ENCODE peak calls at places on chromosome 22, in five cellular contexts. One of them, this sample, is unnamed.

GRCh38 chr22:39839917-39840510 is 53.5 kb downstream of the ENTHD1 start:
- DNase-seq in right lobe of liver: no peak
- DNase-seq in A549: no peak
- DNase-seq in fibroblast of villous mesenchyme: no peak
- DNase-seq in Jurkat, Clone E6-1: peak; percentile 83
- DNase-seq in this sample: no peak

GRCh38 chr22:42693055-42693762 is 27.5 kb downstream of the A4GALT start:
- DNase-seq in right lobe of liver: no peak
- DNase-seq in A549: no peak
- DNase-seq in fibroblast of villous mesenchyme: no peak
- DNase-seq in Jurkat, Clone E6-1: no peak
- DNase-seq in this sample: no peak

GRCh38 chr22:42275970-42276369 is 5.5 kb upstream of the TCF20 start:
- DNase-seq in right lobe of liver: no peak
- DNase-seq in A549: no peak
- DNase-seq in fibroblast of villous mesenchyme: no peak
- DNase-seq in Jurkat, Clone E6-1: no peak
- DNase-seq in this sample: peak; percentile 13

GRCh38 chr22:42799462-42800405 is 57.3 kb downstream of the ARFGAP3 start:
- DNase-seq in right lobe of liver: no peak
- DNase-seq in A549: no peak
- DNase-seq in fibroblast of villous mesenchyme: no peak
- DNase-seq in Jurkat, Clone E6-1: no peak
- DNase-seq in this sample: no peak

GRCh38 chr22:25774575-25775026 is 32.6 kb downstream of the MYO18B start:
- DNase-seq in right lobe of liver: no peak
- DNase-seq in A549: no peak
- DNase-seq in fibroblast of villous mesenchyme: no peak
- DNase-seq in Jurkat, Clone E6-1: no peak
- DNase-seq in this sample: no peak

GRCh38 chr22:22144858-22145257 is 99.7 kb upstream of the VPREB1 start:
- DNase-seq in right lobe of liver: no peak
- DNase-seq in A549: no peak
- DNase-seq in fibroblast of villous mesenchyme: no peak
- DNase-seq in Jurkat, Clone E6-1: no peak
- DNase-seq in this sample: peak; percentile 44

GRCh38 chr22:17994424-17995108 is 29.8 kb downstream of the MICAL3 start:
- DNase-seq in right lobe of liver: no peak
- DNase-seq in A549: no peak
- DNase-seq in fibroblast of villous mesenchyme: no peak
- DNase-seq in Jurkat, Clone E6-1: no peak
- DNase-seq in this sample: no peak

GRCh38 chr22:28181332-28181731 is 262.3 kb upstream of the PITPNB start:
- DNase-seq in right lobe of liver: no peak
- DNase-seq in A549: no peak
- DNase-seq in fibroblast of villous mesenchyme: peak; percentile 33
- DNase-seq in Jurkat, Clone E6-1: no peak
- DNase-seq in this sample: peak; percentile 54

GRCh38 chr22:26580240-26580962 is 9.5 kb downstream of the TPST2 start:
- DNase-seq in right lobe of liver: no peak
- DNase-seq in A549: no peak
- DNase-seq in fibroblast of villous mesenchyme: no peak
- DNase-seq in Jurkat, Clone E6-1: no peak
- DNase-seq in this sample: no peak

GRCh38 chr22:27581241-27581640 is 220.3 kb downstream of the MN1 start:
- DNase-seq in right lobe of liver: no peak
- DNase-seq in A549: no peak
- DNase-seq in fibroblast of villous mesenchyme: no peak
- DNase-seq in Jurkat, Clone E6-1: no peak
- DNase-seq in this sample: no peak

GRCh38 chr22:40429481-40429880 is 59.1 kb downstream of the SGSM3 start:
- DNase-seq in right lobe of liver: no peak
- DNase-seq in A549: no peak
- DNase-seq in fibroblast of villous mesenchyme: no peak
- DNase-seq in Jurkat, Clone E6-1: no peak
- DNase-seq in this sample: no peak

GRCh38 chr22:37239336-37240239 is 4.5 kb downstream of the RAC2 start:
- DNase-seq in right lobe of liver: no peak
- DNase-seq in A549: no peak
- DNase-seq in fibroblast of villous mesenchyme: no peak
- DNase-seq in Jurkat, Clone E6-1: no peak
- DNase-seq in this sample: no peak

GRCh38 chr22:48188211-48188845 is 1425.9 kb downstream of the TBC1D22A start:
- DNase-seq in right lobe of liver: no peak
- DNase-seq in A549: peak; percentile 24
- DNase-seq in fibroblast of villous mesenchyme: no peak
- DNase-seq in Jurkat, Clone E6-1: no peak
- DNase-seq in this sample: no peak

GRCh38 chr22:19057539-19057938 is 64.7 kb downstream of the DGCR2 start:
- DNase-seq in right lobe of liver: no peak
- DNase-seq in A549: no peak
- DNase-seq in fibroblast of villous mesenchyme: no peak
- DNase-seq in Jurkat, Clone E6-1: no peak
- DNase-seq in this sample: no peak

GRCh38 chr22:44702479-44703219 is 645 bp downstream of the PRR5 start:
- DNase-seq in right lobe of liver: no peak
- DNase-seq in A549: no peak
- DNase-seq in fibroblast of villous mesenchyme: peak; percentile 84
- DNase-seq in Jurkat, Clone E6-1: no peak
- DNase-seq in this sample: peak; percentile 50

GRCh38 chr22:44700456-44700855 is 1.5 kb upstream of the PRR5 start:
- DNase-seq in right lobe of liver: no peak
- DNase-seq in A549: no peak
- DNase-seq in fibroblast of villous mesenchyme: peak; percentile 62
- DNase-seq in Jurkat, Clone E6-1: no peak
- DNase-seq in this sample: no peak

GRCh38 chr22:44703269-44703870 is 1.4 kb downstream of the PRR5 start:
- DNase-seq in right lobe of liver: no peak
- DNase-seq in A549: no peak
- DNase-seq in fibroblast of villous mesenchyme: peak; percentile 73
- DNase-seq in Jurkat, Clone E6-1: no peak
- DNase-seq in this sample: peak; percentile 43

GRCh38 chr22:44701824-44702478 is at the start of gene PRR5:
- DNase-seq in right lobe of liver: peak; percentile 91
- DNase-seq in A549: peak; percentile 66
- DNase-seq in fibroblast of villous mesenchyme: peak; percentile 96
- DNase-seq in Jurkat, Clone E6-1: peak; percentile 82
- DNase-seq in this sample: peak; percentile 88

GRCh38 chr22:44701187-44701586 is 817 bp upstream of the PRR5 start:
- DNase-seq in right lobe of liver: no peak
- DNase-seq in A549: no peak
- DNase-seq in fibroblast of villous mesenchyme: no peak
- DNase-seq in Jurkat, Clone E6-1: no peak
- DNase-seq in this sample: no peak
- H3K4me3 ChIP-seq in right lobe of liver: no peak overlapping the region
- H3K4me3 ChIP-seq in A549: no peak overlapping the region
- H3K4me3 ChIP-seq in fibroblast of villous mesenchyme: no peak overlapping the region
- H3K4me3 ChIP-seq in Jurkat, Clone E6-1: no peak overlapping the region
- H3K4me3 ChIP-seq in this sample: no peak overlapping the region

GRCh38 chr22:29209624-29209929 is 3.9 kb downstream of the EMID1 start:
- DNase-seq in right lobe of liver: no peak
- DNase-seq in A549: no peak
- DNase-seq in fibroblast of villous mesenchyme: no peak
- DNase-seq in Jurkat, Clone E6-1: no peak
- DNase-seq in this sample: no peak
- H3K4me3 ChIP-seq in right lobe of liver: no peak overlapping the region
- H3K4me3 ChIP-seq in A549: no peak overlapping the region
- H3K4me3 ChIP-seq in fibroblast of villous mesenchyme: no peak overlapping the region
- H3K4me3 ChIP-seq in Jurkat, Clone E6-1: no peak overlapping the region
- H3K4me3 ChIP-seq in this sample: no peak overlapping the region

GRCh38 chr22:20160041-20160440 is 9.2 kb upstream of the CCDC188 start:
- DNase-seq in right lobe of liver: no peak
- DNase-seq in A549: no peak
- DNase-seq in fibroblast of villous mesenchyme: no peak
- DNase-seq in Jurkat, Clone E6-1: no peak
- DNase-seq in this sample: no peak
- H3K4me3 ChIP-seq in right lobe of liver: no peak overlapping the region
- H3K4me3 ChIP-seq in A549: no peak overlapping the region
- H3K4me3 ChIP-seq in fibroblast of villous mesenchyme: no peak overlapping the region
- H3K4me3 ChIP-seq in Jurkat, Clone E6-1: no peak overlapping the region
- H3K4me3 ChIP-seq in this sample: no peak overlapping the region

DNA sequence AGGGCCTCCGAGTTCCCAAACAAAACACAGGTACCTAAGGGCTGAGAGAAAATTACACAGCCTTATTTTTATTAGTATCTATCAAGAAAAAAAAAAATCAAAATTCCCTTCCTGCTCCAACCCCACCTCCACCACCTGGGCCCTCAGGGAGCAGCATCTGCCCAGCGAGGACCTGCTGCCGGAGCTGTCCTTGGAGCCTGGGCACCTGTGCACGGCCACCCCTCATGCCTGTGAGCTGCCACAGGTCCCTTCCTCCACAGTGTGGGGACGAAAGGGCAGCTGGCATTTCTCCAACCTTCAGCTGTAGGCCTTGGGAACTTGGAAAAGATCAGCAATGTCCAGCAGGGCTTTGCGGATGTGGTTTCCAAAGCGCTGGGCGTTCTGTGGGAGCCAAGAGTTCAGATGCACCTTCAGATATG is 6.3 kb upstream of the SYCE3 start:
- DNase-seq in right lobe of liver: peak; percentile 90
- DNase-seq in A549: no peak
- DNase-seq in fibroblast of villous mesenchyme: no peak
- DNase-seq in Jurkat, Clone E6-1: no peak
- DNase-seq in this sample: no peak
- H3K4me3 ChIP-seq in right lobe of liver: peak overlapping the region; percentile 6
- H3K4me3 ChIP-seq in A549: no peak overlapping the region
- H3K4me3 ChIP-seq in fibroblast of villous mesenchyme: no peak overlapping the region
- H3K4me3 ChIP-seq in Jurkat, Clone E6-1: no peak overlapping the region
- H3K4me3 ChIP-seq in this sample: no peak overlapping the region

DNA sequence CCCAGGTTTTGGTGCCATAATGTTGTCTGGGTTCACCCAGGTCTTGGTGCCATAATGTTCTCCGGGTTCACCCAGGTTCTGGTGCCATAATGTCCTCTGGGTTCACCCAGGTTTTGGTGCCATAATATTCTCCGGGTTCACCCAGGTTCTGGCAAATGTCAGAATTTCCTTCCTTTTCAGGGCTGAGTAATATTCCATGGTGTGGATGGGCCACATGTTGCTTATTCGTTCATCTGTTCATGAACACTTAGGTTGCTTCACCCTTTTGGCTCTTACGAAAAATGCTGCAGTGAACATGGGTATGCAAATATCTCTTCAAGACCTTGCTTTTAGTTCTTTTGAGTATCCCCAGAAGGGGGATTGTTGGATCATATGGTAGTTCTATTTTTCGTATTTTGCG is 15.1 kb upstream of the GRAMD4 start:
- DNase-seq in right lobe of liver: no peak
- DNase-seq in A549: no peak
- DNase-seq in fibroblast of villous mesenchyme: no peak
- DNase-seq in Jurkat, Clone E6-1: no peak
- DNase-seq in this sample: no peak
- H3K4me3 ChIP-seq in right lobe of liver: no peak overlapping the region
- H3K4me3 ChIP-seq in A549: no peak overlapping the region
- H3K4me3 ChIP-seq in fibroblast of villous mesenchyme: no peak overlapping the region
- H3K4me3 ChIP-seq in Jurkat, Clone E6-1: no peak overlapping the region
- H3K4me3 ChIP-seq in this sample: no peak overlapping the region

DNA sequence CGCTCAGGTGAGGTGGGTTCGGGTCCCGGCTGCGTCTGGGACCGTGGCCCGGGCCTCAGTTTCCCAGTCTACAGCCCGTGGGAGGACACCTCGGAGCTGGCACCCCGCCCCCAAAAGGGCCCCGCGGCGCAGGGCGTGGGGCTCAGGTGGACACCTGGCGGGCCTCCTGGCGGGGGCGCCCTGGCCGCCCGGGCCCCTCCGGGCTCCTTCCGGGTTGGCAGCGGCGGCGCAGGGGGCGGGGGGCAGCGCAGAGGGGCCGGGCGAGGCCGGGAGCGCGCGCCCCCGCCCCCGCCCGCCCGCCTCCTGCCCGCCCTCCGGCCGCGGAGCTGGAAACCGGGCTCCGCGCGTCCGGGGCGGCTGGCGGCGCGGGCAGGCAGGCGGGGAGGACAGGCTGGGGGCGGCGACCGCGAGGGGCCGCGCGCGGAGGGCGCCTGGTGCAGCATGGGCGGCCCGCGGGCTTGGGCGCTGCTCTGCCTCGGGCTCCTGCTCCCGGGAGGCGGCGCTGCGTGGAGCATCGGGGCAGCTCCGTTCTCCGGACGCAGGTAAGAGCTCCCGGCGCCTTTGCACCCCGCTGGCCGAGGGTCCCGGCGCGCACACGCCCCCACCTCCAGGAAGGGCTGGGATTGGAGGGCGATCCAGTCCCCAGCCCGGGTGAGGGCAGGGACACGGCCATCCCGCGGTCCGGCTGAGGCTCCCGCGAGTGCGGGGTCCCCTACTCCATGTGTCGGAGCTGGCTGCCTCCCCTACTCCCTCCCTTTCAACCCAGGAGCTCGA is at the start of gene EMID1:
- DNase-seq in right lobe of liver: no peak
- DNase-seq in A549: peak; percentile 13
- DNase-seq in fibroblast of villous mesenchyme: peak; percentile 26
- DNase-seq in Jurkat, Clone E6-1: no peak
- DNase-seq in this sample: peak; percentile 26
- H3K4me3 ChIP-seq in right lobe of liver: peak within 1 kb of the TSS; percentile 53
- H3K4me3 ChIP-seq in A549: peak within 1 kb of the TSS; percentile 67
- H3K4me3 ChIP-seq in fibroblast of villous mesenchyme: peak within 1 kb of the TSS; percentile 54
- H3K4me3 ChIP-seq in Jurkat, Clone E6-1: peak within 1 kb of the TSS; percentile 65
- H3K4me3 ChIP-seq in this sample: peak within 1 kb of the TSS; percentile 60

DNA sequence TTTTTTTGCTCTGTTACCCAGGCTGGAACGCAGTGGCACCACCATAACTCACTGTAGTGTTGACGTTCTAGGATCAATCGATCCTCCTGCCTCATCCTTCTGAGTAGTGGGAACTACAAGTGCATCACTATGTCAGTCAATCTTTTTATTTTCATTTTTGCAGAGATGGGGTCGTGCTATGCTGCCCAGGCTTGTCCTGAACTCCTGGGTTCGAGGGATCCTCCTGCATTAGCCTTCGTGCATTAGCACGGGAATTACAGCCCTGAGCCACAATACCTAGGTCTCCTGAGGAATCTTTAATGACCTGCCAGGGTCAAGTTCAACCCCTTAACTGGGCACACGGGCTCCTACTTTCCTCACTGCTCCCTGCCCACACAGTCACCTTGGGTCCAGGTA is 4.4 kb downstream of the APOL3 start:
- DNase-seq in right lobe of liver: no peak
- DNase-seq in A549: no peak
- DNase-seq in fibroblast of villous mesenchyme: no peak
- DNase-seq in Jurkat, Clone E6-1: no peak
- DNase-seq in this sample: no peak
- H3K4me3 ChIP-seq in right lobe of liver: peak overlapping the region; percentile 48
- H3K4me3 ChIP-seq in A549: no peak overlapping the region
- H3K4me3 ChIP-seq in fibroblast of villous mesenchyme: peak overlapping the region; percentile 52
- H3K4me3 ChIP-seq in Jurkat, Clone E6-1: no peak overlapping the region
- H3K4me3 ChIP-seq in this sample: peak overlapping the region; percentile 51

DNA sequence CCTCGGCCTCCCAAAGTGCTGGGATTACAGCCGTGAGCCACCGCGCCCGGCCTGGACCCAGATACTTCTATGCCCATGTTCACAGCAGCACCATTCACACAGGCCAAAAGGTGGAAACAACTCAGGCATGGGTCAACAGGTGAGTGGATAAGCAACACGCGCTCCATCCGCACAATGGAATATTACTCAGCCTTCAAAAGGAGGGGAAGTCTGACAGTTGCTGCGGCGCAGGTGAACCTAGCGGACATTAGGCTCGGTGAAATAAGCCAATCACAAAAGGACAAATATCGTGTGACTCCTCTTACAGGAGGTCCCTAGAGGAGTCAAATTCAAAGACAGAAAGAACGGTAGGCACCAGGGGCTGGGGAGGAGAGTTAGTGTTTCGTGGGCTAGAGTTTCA is 47.0 kb downstream of the TRMU start:
- DNase-seq in right lobe of liver: no peak
- DNase-seq in A549: no peak
- DNase-seq in fibroblast of villous mesenchyme: no peak
- DNase-seq in Jurkat, Clone E6-1: no peak
- DNase-seq in this sample: no peak
- H3K4me3 ChIP-seq in right lobe of liver: no peak overlapping the region
- H3K4me3 ChIP-seq in A549: no peak overlapping the region
- H3K4me3 ChIP-seq in fibroblast of villous mesenchyme: no peak overlapping the region
- H3K4me3 ChIP-seq in Jurkat, Clone E6-1: no peak overlapping the region
- H3K4me3 ChIP-seq in this sample: no peak overlapping the region